ENCODE peak calls at places on chromosomes 6 and 20, in seven cellular contexts. L is right atrium auricular region, Z is fibroblast of lung, X is pancreas, H is WERI-Rb-1, F is fibroblast of pulmonary artery, C is transverse colon. J is an unnamed sample.

GRCh38 chr20:3890410-3890751 is 1.2 kb downstream of the PANK2 start:
- DNase-seq in L (no peak), Z (peak; percentile 63), X (no peak), H (no peak), F (peak; percentile 39), C (no peak), J (peak; percentile 35)

GRCh38 chr6:22363166-22363965 is 66.5 kb upstream of the PRL start:
- DNase-seq in L (no peak), Z (no peak), X (no peak), H (no peak), F (no peak), C (no peak), J (no peak)

GRCh38 chr20:32513031-32513866 is 71.9 kb downstream of the NOL4L start:
- DNase-seq in L (no peak), Z (no peak), X (no peak), H (no peak), F (no peak), C (no peak), J (no peak)

GRCh38 chr20:24766143-24766527 is 182.9 kb upstream of the CST7 start:
- DNase-seq in L (no peak), Z (no peak), X (no peak), H (no peak), F (no peak), C (no peak), J (no peak)

GRCh38 chr6:82783587-82784253 is 281.9 kb downstream of the UBE3D start:
- DNase-seq in L (no peak), Z (no peak), X (no peak), H (peak; percentile 15), F (no peak), C (no peak), J (no peak)

GRCh38 chr6:117483645-117484016 is 1.2 kb downstream of the DCBLD1 start:
- DNase-seq in L (no peak), Z (peak; percentile 56), X (no peak), H (no peak), F (peak; percentile 46), C (peak; percentile 12), J (no peak)

GRCh38 chr20:39190666-39191570 is 228.8 kb downstream of the DHX35 start:
- DNase-seq in L (no peak), Z (no peak), X (no peak), H (no peak), F (no peak), C (no peak), J (no peak)

GRCh38 chr6:14876778-14877613 is 368.9 kb upstream of the JARID2 start:
- DNase-seq in L (no peak), Z (peak; percentile 73), X (no peak), H (no peak), F (peak; percentile 91), C (no peak), J (peak; percentile 89)

GRCh38 chr20:43669332-43669731 is 2.4 kb downstream of the MYBL2 start:
- DNase-seq in L (no peak), Z (peak; percentile 64), X (no peak), H (no peak), F (peak; percentile 32), C (no peak), J (no peak)

GRCh38 chr6:142167472-142167871 is 20.4 kb downstream of the VTA1 start:
- DNase-seq in L (no peak), Z (no peak), X (no peak), H (no peak), F (peak; percentile 39), C (no peak), J (no peak)

GRCh38 chr6:117906905-117907599 is at the start of gene SLC35F1:
- DNase-seq in L (no peak), Z (peak; percentile 22), X (peak; percentile 42), H (peak; percentile 80), F (peak; percentile 29), C (no peak), J (no peak)

GRCh38 chr20:49635171-49635570 is 67.2 kb upstream of the PTGIS start:
- DNase-seq in L (no peak), Z (peak; percentile 37), X (no peak), H (no peak), F (no peak), C (peak; percentile 67), J (no peak)

GRCh38 chr20:53664121-53664520 is 70.5 kb upstream of the ZNF217 start:
- DNase-seq in L (no peak), Z (no peak), X (no peak), H (no peak), F (no peak), C (peak; percentile 41), J (no peak)

GRCh38 chr6:42316390-42316970 is 98.8 kb upstream of the MRPS10 start:
- DNase-seq in L (no peak), Z (peak; percentile 73), X (no peak), H (peak; percentile 34), F (peak; percentile 72), C (peak; percentile 35), J (no peak)

GRCh38 chr6:38522322-38522721 is 117.4 kb downstream of the BTBD9 start:
- DNase-seq in L (no peak), Z (peak; percentile 96), X (no peak), H (no peak), F (peak; percentile 74), C (no peak), J (no peak)

GRCh38 chr6:139846538-139847321 is 472.3 kb upstream of the CITED2 start:
- DNase-seq in L (no peak), Z (no peak), X (no peak), H (peak; percentile 6), F (no peak), C (peak; percentile 47), J (no peak)

GRCh38 chr6:164322533-164322932 is 908.0 kb downstream of the QKI start:
- DNase-seq in L (no peak), Z (peak; percentile 1), X (no peak), H (no peak), F (peak; percentile 93), C (no peak), J (no peak)

GRCh38 chr6:12548526-12548925 is 168.0 kb upstream of the PHACTR1 start:
- DNase-seq in L (no peak), Z (no peak), X (no peak), H (no peak), F (peak; percentile 90), C (no peak), J (no peak)

GRCh38 chr6:158784505-158784904 is 34.7 kb downstream of the EZR start:
- DNase-seq in L (no peak), Z (no peak), X (no peak), H (no peak), F (peak; percentile 48), C (no peak), J (no peak)

DNA sequence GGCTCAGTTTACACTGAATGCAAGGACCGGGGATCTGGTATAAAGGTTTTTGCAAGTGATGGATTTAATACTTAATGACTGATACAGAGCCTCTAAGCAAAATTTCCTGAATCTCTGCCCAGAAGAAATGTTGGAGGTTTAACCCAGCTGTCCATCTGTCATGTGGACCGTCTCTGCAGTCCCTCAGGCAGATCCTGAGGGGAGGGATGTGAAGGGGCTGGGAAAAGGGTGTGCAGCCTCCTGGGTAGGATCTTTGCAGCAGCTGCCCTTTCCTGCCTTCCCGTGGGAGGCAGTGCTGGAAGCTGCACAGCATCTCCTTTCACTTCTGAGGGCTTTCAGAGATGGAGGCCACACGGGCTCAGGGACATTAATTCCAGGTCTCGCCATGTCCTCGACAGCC is 207.0 kb downstream of the SLC24A3 start:
- DNase-seq in L (no peak), Z (no peak), X (no peak), H (no peak), F (no peak), C (no peak), J (no peak)
- H3K4me3 ChIP-seq in L (no peak overlapping the region), Z (no peak overlapping the region), X (no peak overlapping the region), H (no peak overlapping the region), F (no peak overlapping the region), C (no peak overlapping the region), J (no peak overlapping the region)

GRCh38 chr20:51760905-51761544 is 7.2 kb downstream of the ATP9A start:
- DNase-seq in L (no peak), Z (peak; percentile 77), X (no peak), H (no peak), F (peak; percentile 40), C (no peak), J (peak; percentile 42)

GRCh38 chr20:51756653-51757052 is 11.5 kb downstream of the ATP9A start:
- DNase-seq in L (no peak), Z (no peak), X (no peak), H (no peak), F (no peak), C (no peak), J (no peak)

GRCh38 chr20:51759769-51760510 is 8.2 kb downstream of the ATP9A start:
- DNase-seq in L (no peak), Z (no peak), X (no peak), H (no peak), F (no peak), C (no peak), J (no peak)

GRCh38 chr20:51757226-51757625 is 11.0 kb downstream of the ATP9A start:
- DNase-seq in L (no peak), Z (no peak), X (no peak), H (no peak), F (no peak), C (no peak), J (no peak)

GRCh38 chr20:51758978-51759544 is 9.1 kb downstream of the ATP9A start:
- DNase-seq in L (peak; percentile 64), Z (peak; percentile 37), X (peak; percentile 41), H (no peak), F (no peak), C (no peak), J (no peak)
- TF ChIP-seq CTCF in L (no peak), Z (no peak), X (no peak), H (no peak), F (no peak), C (no peak), J (no peak)

GRCh38 chr6:161265554-161265953 is 8.3 kb downstream of the AGPAT4 start:
- DNase-seq in L (no peak), Z (no peak), X (no peak), H (no peak), F (no peak), C (no peak), J (no peak)

GRCh38 chr6:161269310-161269709 is 4.6 kb downstream of the AGPAT4 start:
- DNase-seq in L (no peak), Z (no peak), X (no peak), H (no peak), F (no peak), C (no peak), J (no peak)

GRCh38 chr6:161265975-161266374 is 7.9 kb downstream of the AGPAT4 start:
- DNase-seq in L (no peak), Z (no peak), X (no peak), H (no peak), F (no peak), C (no peak), J (no peak)

GRCh38 chr6:161268526-161269210 is 5.2 kb downstream of the AGPAT4 start:
- DNase-seq in L (no peak), Z (no peak), X (no peak), H (no peak), F (no peak), C (no peak), J (no peak)

DNA sequence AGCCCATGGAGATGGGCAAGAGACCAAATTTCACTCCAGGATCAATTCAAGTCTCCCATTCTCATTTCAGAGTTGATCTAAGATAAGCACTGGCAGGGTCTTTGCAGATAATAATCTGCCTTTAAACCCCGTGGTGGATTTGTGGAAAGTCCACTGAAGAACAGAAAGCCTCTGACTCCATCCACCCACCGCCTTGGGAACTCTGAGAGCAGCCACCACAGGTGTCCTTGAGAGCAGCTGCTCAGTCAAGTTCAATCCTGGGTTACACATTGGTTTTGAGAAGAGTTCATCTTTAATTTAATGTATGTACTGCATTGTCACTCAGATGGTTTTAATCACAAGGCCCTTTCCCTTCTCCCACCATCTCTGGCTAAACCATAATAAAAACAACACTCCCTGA is 7.0 kb downstream of the AGPAT4 start:
- DNase-seq in L (no peak), Z (no peak), X (no peak), H (no peak), F (no peak), C (no peak), J (no peak)
- H3K4me3 ChIP-seq in L (no peak overlapping the region), Z (no peak overlapping the region), X (no peak overlapping the region), H (no peak overlapping the region), F (no peak overlapping the region), C (no peak overlapping the region), J (no peak overlapping the region)

GRCh38 chr6:51753635-51754034 is 333.8 kb downstream of the PKHD1 start:
- DNase-seq in L (no peak), Z (no peak), X (peak; percentile 19), H (peak; percentile 78), F (no peak), C (peak; percentile 8), J (no peak)
- TF ChIP-seq CTCF in L (no peak), Z (no peak), X (peak; percentile 16), H (peak; percentile 100), F (no peak), C (peak; percentile 26), J (no peak)